ENCODE peak calls at places on chromosome 20, in seven cellular contexts. C, D, L, O, W, V and I are unnamed samples.

GRCh38 chr20:43029161-43029560 is 160.5 kb downstream of the PTPRT start:
- DNase-seq in C (no peak), D (no peak), L (no peak), O (no peak), W (no peak), V (no peak), I (no peak)

GRCh38 chr20:21179796-21180195 is 53.9 kb downstream of the KIZ start:
- DNase-seq in C (no peak), D (peak; percentile 47), L (no peak), O (no peak), W (no peak), V (no peak), I (no peak)

GRCh38 chr20:24948939-24949679 is at the start of gene CST7:
- DNase-seq in C (peak; percentile 20), D (no peak), L (peak; percentile 84), O (no peak), W (no peak), V (no peak), I (peak; percentile 33)

GRCh38 chr20:54208492-54209044 is 681 bp downstream of the PFDN4 start:
- DNase-seq in C (peak; percentile 41), D (peak; percentile 32), L (no peak), O (peak; percentile 37), W (no peak), V (peak; percentile 45), I (no peak)

GRCh38 chr20:19973920-19974620 is 43.1 kb upstream of the NAA20 start:
- DNase-seq in C (no peak), D (peak; percentile 85), L (no peak), O (no peak), W (no peak), V (no peak), I (peak; percentile 48)

GRCh38 chr20:973785-974194 is 28.3 kb downstream of the RSPO4 start:
- DNase-seq in C (peak; percentile 64), D (peak; percentile 42), L (peak; percentile 19), O (no peak), W (no peak), V (peak; percentile 83), I (peak; percentile 21)

GRCh38 chr20:35700625-35701148 is 1.5 kb downstream of the ROMO1 start:
- DNase-seq in C (no peak), D (no peak), L (no peak), O (no peak), W (no peak), V (peak; percentile 27), I (no peak)

GRCh38 chr20:57760698-57761412 is 51.0 kb upstream of the PMEPA1 start:
- DNase-seq in C (no peak), D (no peak), L (no peak), O (no peak), W (no peak), V (no peak), I (no peak)

GRCh38 chr20:3932277-3933073 is 43.3 kb downstream of the PANK2 start:
- DNase-seq in C (no peak), D (no peak), L (no peak), O (no peak), W (no peak), V (no peak), I (no peak)

GRCh38 chr20:38083338-38084048 is 49.9 kb downstream of the RPRD1B start:
- DNase-seq in C (no peak), D (peak; percentile 40), L (no peak), O (no peak), W (no peak), V (no peak), I (no peak)

GRCh38 chr20:11368537-11368936 is 549.2 kb upstream of the BTBD3 start:
- DNase-seq in C (no peak), D (no peak), L (no peak), O (no peak), W (no peak), V (no peak), I (no peak)